ENCODE peak calls at places on chromosome 11, in five cellular contexts. One of them, this sample, is unnamed.

GRCh38 chr11:130145975-130146776 is 13.4 kb upstream of the ST14 start:
- DNase-seq in adipocyte: no peak
- DNase-seq in NCI-H82: no peak
- DNase-seq in NCI-H1092 treated with DMSO at 0.1 percent for 48 hours: no peak
- DNase-seq in pancreas: peak
- DNase-seq in this sample: peak

GRCh38 chr11:27869701-27870100 is 169.4 kb upstream of the BDNF start:
- DNase-seq in NCI-H82: no peak
- DNase-seq in adipocyte: no peak
- DNase-seq in pancreas: no peak
- DNase-seq in NCI-H1092 treated with DMSO at 0.1 percent for 48 hours: no peak
- DNase-seq in this sample: no peak

GRCh38 chr11:14237333-14237988 is 121.5 kb downstream of the RRAS2 start:
- DNase-seq in NCI-H82: no peak
- DNase-seq in pancreas: peak
- DNase-seq in NCI-H1092 treated with DMSO at 0.1 percent for 48 hours: no peak
- DNase-seq in adipocyte: no peak
- DNase-seq in this sample: no peak

GRCh38 chr11:58495906-58496305 is 12.0 kb downstream of the OR5B21 start:
- DNase-seq in adipocyte: no peak
- DNase-seq in NCI-H1092 treated with DMSO at 0.1 percent for 48 hours: no peak
- DNase-seq in pancreas: no peak
- DNase-seq in NCI-H82: no peak
- DNase-seq in this sample: no peak

GRCh38 chr11:107827041-107827440 is 31.5 kb downstream of the SLC35F2 start:
- DNase-seq in NCI-H82: no peak
- DNase-seq in NCI-H1092 treated with DMSO at 0.1 percent for 48 hours: no peak
- DNase-seq in pancreas: no peak
- DNase-seq in adipocyte: no peak
- DNase-seq in this sample: no peak

GRCh38 chr11:118870396-118871343 is 13.0 kb upstream of the CXCR5 start:
- DNase-seq in NCI-H1092 treated with DMSO at 0.1 percent for 48 hours: no peak
- DNase-seq in adipocyte: no peak
- DNase-seq in pancreas: peak
- DNase-seq in NCI-H82: no peak
- DNase-seq in this sample: peak

GRCh38 chr11:71574418-71574817 is 8.3 kb downstream of the KRTAP5-11 start:
- DNase-seq in adipocyte: no peak
- DNase-seq in NCI-H1092 treated with DMSO at 0.1 percent for 48 hours: no peak
- DNase-seq in NCI-H82: no peak
- DNase-seq in pancreas: no peak
- DNase-seq in this sample: no peak

GRCh38 chr11:23095650-23096049 is 235.4 kb upstream of the CCDC179 start:
- DNase-seq in pancreas: no peak
- DNase-seq in adipocyte: no peak
- DNase-seq in NCI-H1092 treated with DMSO at 0.1 percent for 48 hours: no peak
- DNase-seq in NCI-H82: no peak
- DNase-seq in this sample: no peak

GRCh38 chr11:129943036-129943435 is 47.7 kb upstream of the NFRKB start:
- DNase-seq in NCI-H1092 treated with DMSO at 0.1 percent for 48 hours: no peak
- DNase-seq in NCI-H82: no peak
- DNase-seq in adipocyte: no peak
- DNase-seq in pancreas: no peak
- DNase-seq in this sample: no peak

GRCh38 chr11:130909650-130910049 is 6.6 kb downstream of the SNX19 start:
- DNase-seq in adipocyte: peak
- DNase-seq in pancreas: no peak
- DNase-seq in NCI-H1092 treated with DMSO at 0.1 percent for 48 hours: no peak
- DNase-seq in NCI-H82: no peak
- DNase-seq in this sample: no peak

GRCh38 chr11:442611-443081 is 835 bp upstream of the ANO9 start:
- DNase-seq in pancreas: no peak
- DNase-seq in adipocyte: no peak
- DNase-seq in NCI-H82: no peak
- DNase-seq in NCI-H1092 treated with DMSO at 0.1 percent for 48 hours: no peak
- DNase-seq in this sample: no peak

GRCh38 chr11:60345489-60345888 is 18.4 kb downstream of the MS4A6E start:
- DNase-seq in pancreas: peak
- DNase-seq in adipocyte: no peak
- DNase-seq in NCI-H82: peak
- DNase-seq in NCI-H1092 treated with DMSO at 0.1 percent for 48 hours: peak
- DNase-seq in this sample: no peak

GRCh38 chr11:13251961-13252360 is 25.6 kb upstream of the BMAL1 start:
- DNase-seq in pancreas: no peak
- DNase-seq in NCI-H82: no peak
- DNase-seq in NCI-H1092 treated with DMSO at 0.1 percent for 48 hours: no peak
- DNase-seq in adipocyte: no peak
- DNase-seq in this sample: no peak

GRCh38 chr11:14902650-14903350 is 10.8 kb upstream of the CYP2R1 start:
- DNase-seq in NCI-H1092 treated with DMSO at 0.1 percent for 48 hours: no peak
- DNase-seq in pancreas: no peak
- DNase-seq in NCI-H82: no peak
- DNase-seq in adipocyte: peak
- DNase-seq in this sample: no peak

GRCh38 chr11:67062526-67063373 is 6.1 kb downstream of the RHOD start:
- DNase-seq in NCI-H82: no peak
- DNase-seq in NCI-H1092 treated with DMSO at 0.1 percent for 48 hours: no peak
- DNase-seq in adipocyte: no peak
- DNase-seq in pancreas: no peak
- DNase-seq in this sample: no peak

This sample was measured in breast epithelium.